ENCODE peak calls at places on chromosomes 7 and 10, in five cellular contexts. E, P, Q, O and T are unnamed samples.

GRCh38 chr7:130139193-130139950 is 65.8 kb downstream of the TMEM209 start:
- DNase-seq in E (no peak), P (no peak), Q (peak), O (no peak), T (no peak)

GRCh38 chr7:108066486-108066885 is 63.5 kb upstream of the LAMB1 start:
- DNase-seq in E (no peak), P (no peak), Q (no peak), O (no peak), T (no peak)

GRCh38 chr7:142110638-142111037 is 880 bp upstream of the MGAM2 start:
- DNase-seq in E (no peak), P (no peak), Q (no peak), O (no peak), T (no peak)

GRCh38 chr7:87961754-87962153 is 27.7 kb downstream of the ADAM22 start:
- DNase-seq in E (no peak), P (no peak), Q (no peak), O (no peak), T (no peak)

GRCh38 chr10:11036424-11037011 is 18.8 kb downstream of the CELF2 start:
- DNase-seq in E (no peak), P (peak), Q (no peak), O (no peak), T (peak)

GRCh38 chr7:35792472-35793224 is 8.2 kb upstream of the SEPTIN7 start:
- DNase-seq in E (no peak), P (peak), Q (no peak), O (no peak), T (peak)

GRCh38 chr7:144027070-144027469 is 21.7 kb upstream of the OR2A5 start:
- DNase-seq in E (no peak), P (no peak), Q (no peak), O (no peak), T (peak)

GRCh38 chr10:11533328-11533781 is 78.1 kb downstream of the USP6NL start:
- DNase-seq in E (no peak), P (peak), Q (no peak), O (no peak), T (peak)

GRCh38 chr7:150357277-150357676 is 11.3 kb upstream of the REPIN1 start:
- DNase-seq in E (no peak), P (no peak), Q (no peak), O (no peak), T (no peak)

GRCh38 chr7:7972128-7972527 is 3.5 kb downstream of the GLCCI1 start:
- DNase-seq in E (no peak), P (no peak), Q (no peak), O (no peak), T (no peak)

GRCh38 chr10:126846959-126847358 is 58.3 kb upstream of the DOCK1 start:
- DNase-seq in E (no peak), P (no peak), Q (no peak), O (no peak), T (no peak)

GRCh38 chr7:92973293-92973731 is 136.9 kb upstream of the CDK6 start:
- DNase-seq in E (no peak), P (no peak), Q (no peak), O (no peak), T (peak)

GRCh38 chr10:46541735-46542566 is 14.5 kb downstream of the GPRIN2 start:
- DNase-seq in E (peak), P (no peak), Q (no peak), O (no peak), T (no peak)

GRCh38 chr10:113267616-113268015 is 285.2 kb upstream of the HABP2 start:
- DNase-seq in E (no peak), P (no peak), Q (no peak), O (no peak), T (no peak)

GRCh38 chr10:84217746-84218145 is 7.6 kb downstream of the LRIT2 start:
- DNase-seq in E (no peak), P (no peak), Q (no peak), O (no peak), T (no peak)

GRCh38 chr10:125411724-125412123 is 251.4 kb upstream of the CTBP2 start:
- DNase-seq in E (no peak), P (no peak), Q (no peak), O (no peak), T (peak)

GRCh38 chr10:59585046-59585700 is 124.5 kb downstream of the SLC16A9 start:
- DNase-seq in E (no peak), P (no peak), Q (no peak), O (no peak), T (peak)

GRCh38 chr7:25073451-25073850 is 51.6 kb downstream of the CYCS start:
- DNase-seq in E (no peak), P (no peak), Q (no peak), O (no peak), T (peak)

GRCh38 chr10:8331387-8331786 is 276.9 kb downstream of the GATA3 start:
- DNase-seq in E (no peak), P (no peak), Q (no peak), O (no peak), T (no peak)

GRCh38 chr7:128389815-128390329 is 19.9 kb downstream of the IMPDH1 start:
- DNase-seq in E (no peak), P (no peak), Q (no peak), O (no peak), T (no peak)

GRCh38 chr10:125991009-125991788 is 94.8 kb downstream of the FANK1 start:
- DNase-seq in E (no peak), P (no peak), Q (no peak), O (no peak), T (no peak)

GRCh38 chr7:108603922-108604684 is 34.4 kb downstream of the DNAJB9 start:
- DNase-seq in E (no peak), P (no peak), Q (no peak), O (no peak), T (no peak)

GRCh38 chr10:124890225-124890624 is 51.7 kb upstream of the ZRANB1 start:
- DNase-seq in E (no peak), P (no peak), Q (no peak), O (no peak), T (no peak)

GRCh38 chr10:133127291-133128125 is 32.5 kb upstream of the KNDC1 start:
- DNase-seq in E (peak), P (peak), Q (no peak), O (no peak), T (no peak)

GRCh38 chr7:124813962-124814798 is 48.6 kb upstream of the GPR37 start:
- DNase-seq in E (no peak), P (no peak), Q (no peak), O (no peak), T (no peak)

GRCh38 chr7:39950473-39951155 is 558 bp downstream of the CDK13 start:
- DNase-seq in E (peak), P (peak), Q (peak), O (peak), T (no peak)

GRCh38 chr10:124225468-124226270 is 132.3 kb upstream of the CHST15 start:
- DNase-seq in E (peak), P (no peak), Q (no peak), O (no peak), T (no peak)

GRCh38 chr10:36324831-36325230 is 682.7 kb upstream of the FZD8 start:
- DNase-seq in E (no peak), P (no peak), Q (no peak), O (no peak), T (no peak)

GRCh38 chr7:22219036-22219435 is 137.9 kb downstream of the RAPGEF5 start:
- DNase-seq in E (no peak), P (peak), Q (no peak), O (no peak), T (no peak)

GRCh38 chr7:46830-47140 is 145.6 kb upstream of the FAM20C start:
- DNase-seq in E (peak), P (no peak), Q (no peak), O (peak), T (no peak)

GRCh38 chr7:47514818-47515217 is 67.1 kb downstream of the TNS3 start:
- DNase-seq in E (no peak), P (no peak), Q (no peak), O (no peak), T (peak)

GRCh38 chr7:134565643-134566136 is 16.8 kb downstream of the AKR1B15 start:
- DNase-seq in E (peak), P (no peak), Q (no peak), O (no peak), T (peak)

GRCh38 chr7:4203786-4204185 is 478.3 kb upstream of the FOXK1 start:
- DNase-seq in E (no peak), P (no peak), Q (no peak), O (no peak), T (no peak)

GRCh38 chr10:106711313-106711906 is 453.1 kb downstream of the SORCS1 start:
- DNase-seq in E (peak), P (peak), Q (peak), O (no peak), T (no peak)